ENCODE peak calls at places on chromosome 9, in ten cellular contexts. S, E, P, V, B, Z, H, X, M and I are unnamed samples.

GRCh38 chr9:105690742-105691141 is 3.6 kb upstream of the TMEM38B start:
- DNase-seq in S (no peak), E (no peak), P (no peak), V (no peak), B (no peak), Z (no peak), H (no peak), X (no peak), M (no peak), I (no peak)

GRCh38 chr9:120783611-120784047 is 9.6 kb downstream of the FBXW2 start:
- DNase-seq in S (no peak), E (no peak), P (no peak), V (no peak), B (no peak), Z (no peak), H (no peak), X (no peak), M (no peak), I (no peak)

GRCh38 chr9:113634597-113635515 is 171.3 kb downstream of the RGS3 start:
- DNase-seq in S (no peak), E (no peak), P (no peak), V (peak; percentile 38), B (peak; percentile 25), Z (no peak), H (no peak), X (no peak), M (peak; percentile 23), I (no peak)

GRCh38 chr9:4839470-4839912 is 46.7 kb downstream of the RCL1 start:
- DNase-seq in S (no peak), E (no peak), P (no peak), V (no peak), B (no peak), Z (no peak), H (no peak), X (no peak), M (no peak), I (no peak)

GRCh38 chr9:25845867-25846266 is 167.6 kb upstream of the TUSC1 start:
- DNase-seq in S (no peak), E (no peak), P (no peak), V (no peak), B (no peak), Z (no peak), H (no peak), X (no peak), M (no peak), I (no peak)

GRCh38 chr9:104774132-104774531 is 10.2 kb downstream of the NIPSNAP3B start:
- DNase-seq in S (no peak), E (no peak), P (no peak), V (no peak), B (no peak), Z (no peak), H (no peak), X (no peak), M (no peak), I (no peak)

GRCh38 chr9:137797206-137798120 is 80.1 kb upstream of the CACNA1B start:
- DNase-seq in S (no peak), E (no peak), P (no peak), V (no peak), B (no peak), Z (no peak), H (peak; percentile 56), X (no peak), M (no peak), I (no peak)

GRCh38 chr9:119283118-119283794 is 86.0 kb downstream of the BRINP1 start:
- DNase-seq in S (no peak), E (no peak), P (no peak), V (no peak), B (no peak), Z (no peak), H (peak; percentile 15), X (no peak), M (no peak), I (no peak)

GRCh38 chr9:14530301-14530700 is 162.9 kb downstream of the ZDHHC21 start:
- DNase-seq in S (no peak), E (no peak), P (no peak), V (no peak), B (no peak), Z (no peak), H (no peak), X (no peak), M (no peak), I (no peak)

GRCh38 chr9:126605792-126606482 is 7.8 kb upstream of the LMX1B start:
- DNase-seq in S (no peak), E (no peak), P (no peak), V (no peak), B (no peak), Z (no peak), H (no peak), X (no peak), M (peak; percentile 27), I (no peak)

GRCh38 chr9:98808879-98809278 is 1.4 kb downstream of the GALNT12 start:
- DNase-seq in S (no peak), E (no peak), P (no peak), V (no peak), B (no peak), Z (no peak), H (no peak), X (no peak), M (no peak), I (no peak)

GRCh38 chr9:134406366-134407122 is 80.3 kb downstream of the RXRA start:
- DNase-seq in S (no peak), E (no peak), P (no peak), V (no peak), B (no peak), Z (no peak), H (peak; percentile 76), X (no peak), M (no peak), I (no peak)

GRCh38 chr9:130240410-130241197 is 25.0 kb upstream of the HMCN2 start:
- DNase-seq in S (no peak), E (no peak), P (no peak), V (peak; percentile 75), B (peak; percentile 72), Z (no peak), H (no peak), X (peak; percentile 61), M (peak; percentile 74), I (no peak)

GRCh38 chr9:21695874-21696341 is 106.5 kb upstream of the MTAP start:
- DNase-seq in S (no peak), E (no peak), P (no peak), V (no peak), B (no peak), Z (no peak), H (peak; percentile 71), X (no peak), M (no peak), I (no peak)

GRCh38 chr9:89790542-89791109 is 185.8 kb downstream of the GADD45G start:
- DNase-seq in S (no peak), E (no peak), P (no peak), V (no peak), B (no peak), Z (no peak), H (no peak), X (no peak), M (no peak), I (no peak)

GRCh38 chr9:121358747-121359146 is 11.3 kb downstream of the STOM start:
- DNase-seq in S (no peak), E (no peak), P (no peak), V (no peak), B (no peak), Z (no peak), H (no peak), X (no peak), M (peak; percentile 24), I (no peak)

GRCh38 chr9:104765138-104765537 is 1.2 kb downstream of the NIPSNAP3B start:
- DNase-seq in S (no peak), E (no peak), P (no peak), V (no peak), B (no peak), Z (no peak), H (no peak), X (no peak), M (no peak), I (no peak)

GRCh38 chr9:113620377-113621161 is 157.0 kb downstream of the RGS3 start:
- DNase-seq in S (peak; percentile 49), E (no peak), P (no peak), V (peak; percentile 82), B (peak; percentile 42), Z (no peak), H (no peak), X (no peak), M (peak; percentile 96), I (no peak)

GRCh38 chr9:18721267-18722079 is 247.5 kb downstream of the ADAMTSL1 start:
- DNase-seq in S (no peak), E (no peak), P (no peak), V (peak; percentile 79), B (no peak), Z (no peak), H (peak; percentile 50), X (no peak), M (no peak), I (no peak)

GRCh38 chr9:96888591-96888990 is 34.3 kb upstream of the ZNF782 start:
- DNase-seq in S (no peak), E (no peak), P (no peak), V (no peak), B (no peak), Z (no peak), H (no peak), X (no peak), M (no peak), I (no peak)

GRCh38 chr9:85212209-85212608 is 529.5 kb downstream of the AGTPBP1 start:
- DNase-seq in S (no peak), E (no peak), P (no peak), V (no peak), B (no peak), Z (no peak), H (no peak), X (no peak), M (peak; percentile 84), I (no peak)

GRCh38 chr9:112971415-112971814 is 40.6 kb downstream of the ZNF883 start:
- DNase-seq in S (no peak), E (no peak), P (no peak), V (peak; percentile 33), B (no peak), Z (no peak), H (no peak), X (no peak), M (no peak), I (no peak)

GRCh38 chr9:129497064-129497836 is 123.7 kb downstream of the C9orf50 start:
- DNase-seq in S (no peak), E (no peak), P (no peak), V (no peak), B (no peak), Z (no peak), H (peak; percentile 78), X (peak; percentile 32), M (no peak), I (no peak)

GRCh38 chr9:109451311-109452025 is 46.6 kb downstream of the PTPN3 start:
- DNase-seq in S (no peak), E (no peak), P (no peak), V (no peak), B (no peak), Z (no peak), H (no peak), X (no peak), M (no peak), I (no peak)

GRCh38 chr9:122119721-122120120 is 26.6 kb upstream of the TTLL11 start:
- DNase-seq in S (no peak), E (no peak), P (no peak), V (no peak), B (no peak), Z (no peak), H (no peak), X (no peak), M (no peak), I (no peak)

GRCh38 chr9:133403766-133404439 is 13.9 kb downstream of the REXO4 start:
- DNase-seq in S (no peak), E (no peak), P (peak; percentile 55), V (no peak), B (peak; percentile 84), Z (peak; percentile 60), H (no peak), X (no peak), M (peak; percentile 30), I (no peak)

GRCh38 chr9:33750839-33751339 is 44.5 kb upstream of the PRSS3 start:
- DNase-seq in S (no peak), E (no peak), P (no peak), V (peak; percentile 12), B (no peak), Z (no peak), H (peak; percentile 78), X (no peak), M (no peak), I (no peak)

GRCh38 chr9:76296561-76297276 is 97.5 kb downstream of the RFK start:
- DNase-seq in S (no peak), E (no peak), P (no peak), V (no peak), B (no peak), Z (no peak), H (no peak), X (no peak), M (no peak), I (no peak)